ENCODE peak calls at places on chromosome 18, in seven cellular contexts. I is CD8-positive, alpha-beta T cell; W is stomach; O is left ventricle myocardium inferior; C is endothelial cell of umbilical vein; Y is ovary; Z is mucosa of descending colon. A is an unnamed sample.

GRCh38 chr18:22547807-22548561 is 130.3 kb upstream of the CTAGE1 start:
- DNase-seq in I (no peak), W (no peak), O (no peak), C (no peak), Y (no peak), Z (no peak), A (peak; percentile 82)

GRCh38 chr18:46712406-46712805 is 44.4 kb downstream of the ST8SIA5 start:
- DNase-seq in I (no peak), W (no peak), O (no peak), C (peak; percentile 11), Y (peak; percentile 31), Z (no peak), A (peak; percentile 75)

GRCh38 chr18:3623769-3624545 is 174.0 kb downstream of the TGIF1 start:
- DNase-seq in I (no peak), W (peak; percentile 73), O (peak; percentile 71), C (peak; percentile 84), Y (peak; percentile 40), Z (peak; percentile 87), A (peak; percentile 91)

GRCh38 chr18:27942706-27943105 is 234.2 kb downstream of the CDH2 start:
- DNase-seq in I (no peak), W (no peak), O (no peak), C (no peak), Y (no peak), Z (no peak), A (no peak)

GRCh38 chr18:61855992-61856378 is 36.8 kb downstream of the RNF152 start:
- DNase-seq in I (no peak), W (no peak), O (no peak), C (no peak), Y (no peak), Z (no peak), A (no peak)

GRCh38 chr18:57627488-57627887 is 5.9 kb upstream of the NARS1 start:
- DNase-seq in I (no peak), W (no peak), O (no peak), C (peak; percentile 31), Y (no peak), Z (no peak), A (no peak)

GRCh38 chr18:57833441-57834101 is 30.5 kb upstream of the ATP8B1 start:
- DNase-seq in I (no peak), W (no peak), O (no peak), C (peak; percentile 71), Y (no peak), Z (no peak), A (no peak)

GRCh38 chr18:160831-161570 is 2.6 kb downstream of the USP14 start:
- DNase-seq in I (no peak), W (no peak), O (no peak), C (no peak), Y (no peak), Z (no peak), A (no peak)

GRCh38 chr18:75896865-75897264 is 469.4 kb upstream of the SMIM21 start:
- DNase-seq in I (no peak), W (no peak), O (no peak), C (no peak), Y (no peak), Z (no peak), A (no peak)

GRCh38 chr18:8818982-8819381 is 113.6 kb downstream of the MTCL1 start:
- DNase-seq in I (no peak), W (no peak), O (no peak), C (no peak), Y (no peak), Z (no peak), A (no peak)
- H3K36me3 ChIP-seq in I (no peaks in the 10 kb centered on the region), W (peaks cover 5% of the 10 kb centered on the region), O (peaks cover 6% of the 10 kb centered on the region), C (peaks cover 13% of the 10 kb centered on the region), Y (no peaks in the 10 kb centered on the region), Z (no peaks in the 10 kb centered on the region), A (peaks cover 25% of the 10 kb centered on the region)

GRCh38 chr18:48778344-48779011 is 172.3 kb downstream of the SMAD7 start:
- DNase-seq in I (no peak), W (no peak), O (no peak), C (no peak), Y (no peak), Z (no peak), A (no peak)

GRCh38 chr18:48776161-48776555 is 174.6 kb downstream of the SMAD7 start:
- DNase-seq in I (no peak), W (no peak), O (no peak), C (no peak), Y (no peak), Z (no peak), A (no peak)

GRCh38 chr18:48777737-48778111 is 173.0 kb downstream of the SMAD7 start:
- DNase-seq in I (no peak), W (no peak), O (no peak), C (no peak), Y (peak; percentile 34), Z (no peak), A (no peak)

GRCh38 chr18:48776641-48777025 is 174.1 kb downstream of the SMAD7 start:
- DNase-seq in I (no peak), W (no peak), O (no peak), C (no peak), Y (no peak), Z (no peak), A (no peak)

DNA sequence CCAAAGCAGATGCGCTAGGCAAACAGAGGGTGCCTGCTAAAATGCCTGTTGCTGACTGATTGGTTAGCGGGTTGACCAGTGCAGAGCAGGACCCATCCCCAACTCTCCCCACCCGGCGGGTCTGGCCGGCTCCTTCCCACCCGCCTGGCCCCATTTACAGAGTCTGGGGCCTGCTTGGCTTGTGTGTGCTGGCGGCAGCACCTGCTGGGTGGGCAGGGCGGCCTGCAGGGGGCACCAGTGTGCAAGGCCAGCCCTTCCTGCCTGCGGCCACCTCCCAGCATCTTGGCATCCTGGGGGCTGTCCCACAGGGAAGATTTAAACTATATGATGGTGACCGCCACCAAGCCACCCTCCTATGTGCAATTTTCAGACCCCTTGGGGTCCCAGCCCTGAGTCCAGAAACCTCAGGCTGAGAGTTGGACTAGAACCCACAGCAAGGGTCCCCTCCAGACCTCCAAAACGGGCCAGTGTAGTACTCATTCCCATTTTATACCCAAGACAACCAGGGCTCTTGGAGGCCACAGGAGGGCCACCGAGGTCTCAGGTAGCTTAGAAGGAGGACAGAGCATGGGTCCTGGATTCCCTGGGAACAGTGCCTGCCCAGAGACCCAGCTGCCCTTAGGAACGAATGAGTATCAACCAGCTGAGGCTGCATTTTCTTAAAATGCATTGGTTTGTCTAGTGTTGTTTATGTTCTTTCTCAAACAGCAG is 173.6 kb downstream of the SMAD7 start:
- DNase-seq in I (peak; percentile 57), W (peak; percentile 71), O (peak; percentile 53), C (peak; percentile 46), Y (peak; percentile 58), Z (peak; percentile 75), A (no peak)
- TF ChIP-seq CTCF in I (peak; percentile 84), W (peak; percentile 53), O (peak; percentile 88), C (peak; percentile 93), Y (peak; percentile 72), Z (peak; percentile 89), A (peak; percentile 83)

GRCh38 chr18:8820701-8821465 is 115.5 kb downstream of the MTCL1 start:
- DNase-seq in I (no peak), W (no peak), O (no peak), C (no peak), Y (no peak), Z (no peak), A (no peak)
- H3K4me3 ChIP-seq in I (no peak overlapping the region), W (no peak overlapping the region), O (no peak overlapping the region), C (no peak overlapping the region), Y (no peak overlapping the region), Z (no peak overlapping the region), A (no peak overlapping the region)

DNA sequence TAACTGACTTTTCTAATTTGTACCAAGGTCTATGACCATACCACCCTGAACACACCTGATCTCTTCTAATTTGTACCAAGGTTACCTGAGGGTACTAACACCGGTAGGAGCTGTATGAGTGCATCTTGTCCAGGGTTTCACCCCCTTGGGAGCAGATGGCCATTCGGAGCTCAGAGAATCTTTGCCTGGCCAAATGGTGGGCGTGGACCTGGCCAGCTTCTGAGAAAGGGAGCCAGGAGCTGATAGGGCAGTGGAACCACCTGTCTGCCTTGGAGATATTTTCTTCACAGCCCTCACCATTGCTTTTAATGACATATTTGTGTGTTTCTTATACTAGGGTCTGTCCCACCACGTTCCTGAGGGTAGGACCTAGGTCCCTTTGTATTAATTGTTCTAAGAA is 188.9 kb downstream of the LDLRAD4 start:
- DNase-seq in I (no peak), W (no peak), O (no peak), C (no peak), Y (no peak), Z (no peak), A (no peak)
- H3K36me3 ChIP-seq in I (no peaks in the 10 kb centered on the region), W (no peaks in the 10 kb centered on the region), O (no peaks in the 10 kb centered on the region), C (no peaks in the 10 kb centered on the region), Y (no peaks in the 10 kb centered on the region), Z (no peaks in the 10 kb centered on the region), A (no peaks in the 10 kb centered on the region)